ENCODE peak calls at places on chromosomes 13 and 19, in four cellular contexts. One of them, this sample, is unnamed.

GRCh38 chr13:100529666-100530065 is 58.9 kb downstream of the GGACT start:
- DNase-seq in stimulated activated CD4-positive, alpha-beta T cell treated with anti-CD3 and anti-CD28 coated beads, Interleukin-1b, Interleukin-23, amount 100 ng/mL, for 4 hours: no peak
- DNase-seq in EH: no peak
- DNase-seq in NCI-H446: no peak
- DNase-seq in this sample: no peak

GRCh38 chr13:94343243-94343585 is 136.3 kb downstream of the DCT start:
- DNase-seq in stimulated activated CD4-positive, alpha-beta T cell treated with anti-CD3 and anti-CD28 coated beads, Interleukin-1b, Interleukin-23, amount 100 ng/mL, for 4 hours: no peak
- DNase-seq in EH: peak
- DNase-seq in NCI-H446: no peak
- DNase-seq in this sample: no peak

GRCh38 chr19:39237200-39238184 is 7.3 kb downstream of the IFNL3 start:
- DNase-seq in stimulated activated CD4-positive, alpha-beta T cell treated with anti-CD3 and anti-CD28 coated beads, Interleukin-1b, Interleukin-23, amount 100 ng/mL, for 4 hours: no peak
- DNase-seq in EH: no peak
- DNase-seq in NCI-H446: no peak
- DNase-seq in this sample: no peak

GRCh38 chr19:50669319-50670101 is 20.3 kb downstream of the C19orf81 start:
- DNase-seq in stimulated activated CD4-positive, alpha-beta T cell treated with anti-CD3 and anti-CD28 coated beads, Interleukin-1b, Interleukin-23, amount 100 ng/mL, for 4 hours: peak
- DNase-seq in EH: peak
- DNase-seq in NCI-H446: peak
- DNase-seq in this sample: no peak

GRCh38 chr19:29529646-29530548 is 4.1 kb downstream of the VSTM2B start:
- DNase-seq in stimulated activated CD4-positive, alpha-beta T cell treated with anti-CD3 and anti-CD28 coated beads, Interleukin-1b, Interleukin-23, amount 100 ng/mL, for 4 hours: no peak
- DNase-seq in EH: no peak
- DNase-seq in NCI-H446: no peak
- DNase-seq in this sample: no peak

GRCh38 chr13:94329754-94330551 is 149.5 kb downstream of the DCT start:
- DNase-seq in stimulated activated CD4-positive, alpha-beta T cell treated with anti-CD3 and anti-CD28 coated beads, Interleukin-1b, Interleukin-23, amount 100 ng/mL, for 4 hours: no peak
- DNase-seq in EH: peak
- DNase-seq in NCI-H446: peak
- DNase-seq in this sample: no peak

GRCh38 chr19:49591731-49592485 is 926 bp downstream of the PRR12 start:
- DNase-seq in stimulated activated CD4-positive, alpha-beta T cell treated with anti-CD3 and anti-CD28 coated beads, Interleukin-1b, Interleukin-23, amount 100 ng/mL, for 4 hours: no peak
- DNase-seq in EH: peak
- DNase-seq in NCI-H446: peak
- DNase-seq in this sample: no peak

GRCh38 chr13:87274209-87274819 is 396.9 kb upstream of the SLITRK5 start:
- DNase-seq in stimulated activated CD4-positive, alpha-beta T cell treated with anti-CD3 and anti-CD28 coated beads, Interleukin-1b, Interleukin-23, amount 100 ng/mL, for 4 hours: no peak
- DNase-seq in EH: no peak
- DNase-seq in NCI-H446: peak
- DNase-seq in this sample: no peak

GRCh38 chr13:44764334-44764733 is 188.2 kb upstream of the TSC22D1 start:
- DNase-seq in stimulated activated CD4-positive, alpha-beta T cell treated with anti-CD3 and anti-CD28 coated beads, Interleukin-1b, Interleukin-23, amount 100 ng/mL, for 4 hours: no peak
- DNase-seq in EH: no peak
- DNase-seq in NCI-H446: no peak
- DNase-seq in this sample: no peak

GRCh38 chr19:39342647-39343305 is 555 bp downstream of the SAMD4B start:
- DNase-seq in stimulated activated CD4-positive, alpha-beta T cell treated with anti-CD3 and anti-CD28 coated beads, Interleukin-1b, Interleukin-23, amount 100 ng/mL, for 4 hours: no peak
- DNase-seq in EH: peak
- DNase-seq in NCI-H446: no peak
- DNase-seq in this sample: no peak

GRCh38 chr13:29589967-29590366 is 5.5 kb downstream of the SLC7A1 start:
- DNase-seq in stimulated activated CD4-positive, alpha-beta T cell treated with anti-CD3 and anti-CD28 coated beads, Interleukin-1b, Interleukin-23, amount 100 ng/mL, for 4 hours: no peak
- DNase-seq in EH: no peak
- DNase-seq in NCI-H446: no peak
- DNase-seq in this sample: no peak

GRCh38 chr19:2867025-2867991 is at the start of gene ZNF556:
- DNase-seq in stimulated activated CD4-positive, alpha-beta T cell treated with anti-CD3 and anti-CD28 coated beads, Interleukin-1b, Interleukin-23, amount 100 ng/mL, for 4 hours: no peak
- DNase-seq in EH: no peak
- DNase-seq in NCI-H446: peak
- DNase-seq in this sample: no peak

GRCh38 chr19:10356431-10356830 is 17.0 kb upstream of the ICAM3 start:
- DNase-seq in stimulated activated CD4-positive, alpha-beta T cell treated with anti-CD3 and anti-CD28 coated beads, Interleukin-1b, Interleukin-23, amount 100 ng/mL, for 4 hours: no peak
- DNase-seq in EH: no peak
- DNase-seq in NCI-H446: no peak
- DNase-seq in this sample: no peak

GRCh38 chr19:912181-913079 is 589 bp downstream of the R3HDM4 start:
- DNase-seq in stimulated activated CD4-positive, alpha-beta T cell treated with anti-CD3 and anti-CD28 coated beads, Interleukin-1b, Interleukin-23, amount 100 ng/mL, for 4 hours: no peak
- DNase-seq in EH: no peak
- DNase-seq in NCI-H446: no peak
- DNase-seq in this sample: no peak

GRCh38 chr13:110280231-110280813 is 26.6 kb downstream of the COL4A1 start:
- DNase-seq in stimulated activated CD4-positive, alpha-beta T cell treated with anti-CD3 and anti-CD28 coated beads, Interleukin-1b, Interleukin-23, amount 100 ng/mL, for 4 hours: no peak
- DNase-seq in EH: peak
- DNase-seq in NCI-H446: no peak
- DNase-seq in this sample: no peak

GRCh38 chr13:64369121-64369520 is 2861.0 kb downstream of the PCDH9 start:
- DNase-seq in stimulated activated CD4-positive, alpha-beta T cell treated with anti-CD3 and anti-CD28 coated beads, Interleukin-1b, Interleukin-23, amount 100 ng/mL, for 4 hours: no peak
- DNase-seq in EH: peak
- DNase-seq in NCI-H446: no peak
- DNase-seq in this sample: no peak

GRCh38 chr19:47284324-47284899 is 9.7 kb downstream of the INAFM1 start:
- DNase-seq in stimulated activated CD4-positive, alpha-beta T cell treated with anti-CD3 and anti-CD28 coated beads, Interleukin-1b, Interleukin-23, amount 100 ng/mL, for 4 hours: peak
- DNase-seq in EH: peak
- DNase-seq in NCI-H446: peak
- DNase-seq in this sample: no peak

This sample was measured in iPS DF 19.7.